ENCODE peak calls at places on chromosomes 7 and 10, in eight cellular contexts. R is NCI-H524 treated with DMSO at 0.1 percent for 48 hours, D is activated T-helper 1 cell treated with Interleukin-2 at 50 U/mL for 16 hours, K is bronchial epithelial cell, P is RPMI8226, M is ELF-1, S is tibial artery, T is H7. Z is an unnamed sample.

GRCh38 chr7:66946545-66946944 is 25.5 kb downstream of the TMEM248 start:
- DNase-seq in R (no peak), D (no peak), K (no peak), P (no peak), M (no peak), S (no peak), T (no peak), Z (no peak)

GRCh38 chr7:86961686-86962085 is 97.8 kb downstream of the ELAPOR2 start:
- DNase-seq in R (no peak), D (no peak), K (no peak), P (no peak), M (no peak), S (no peak), T (no peak), Z (no peak)

GRCh38 chr10:27240891-27241639 is 468 bp upstream of the ACBD5 start:
- DNase-seq in R (no peak), D (no peak), K (peak; percentile 19), P (peak; percentile 62), M (peak; percentile 67), S (no peak), T (peak; percentile 52), Z (peak; percentile 56)

GRCh38 chr7:24729365-24730017 is 27.8 kb downstream of the GSDME start:
- DNase-seq in R (no peak), D (no peak), K (no peak), P (no peak), M (no peak), S (peak; percentile 63), T (no peak), Z (no peak)

GRCh38 chr10:119222966-119223386 is 15.6 kb downstream of the GRK5 start:
- DNase-seq in R (no peak), D (no peak), K (no peak), P (no peak), M (no peak), S (no peak), T (no peak), Z (no peak)

GRCh38 chr10:132554991-132555647 is 17.5 kb downstream of the INPP5A start:
- DNase-seq in R (no peak), D (peak; percentile 28), K (no peak), P (no peak), M (no peak), S (peak; percentile 63), T (peak; percentile 45), Z (no peak)

GRCh38 chr10:82266438-82266837 is 391.4 kb downstream of the NRG3 start:
- DNase-seq in R (no peak), D (no peak), K (peak; percentile 26), P (no peak), M (no peak), S (no peak), T (no peak), Z (no peak)

GRCh38 chr7:53191296-53191695 is 155.9 kb downstream of the POM121L12 start:
- DNase-seq in R (no peak), D (no peak), K (no peak), P (no peak), M (no peak), S (no peak), T (no peak), Z (no peak)

Z was measured in GM23338.